ENCODE peak calls at places on chromosomes 1 and 21, in four cellular contexts. I is coronary artery; K is CD8-positive, alpha-beta T cell; Y is B cell. C is an unnamed sample.

GRCh38 chr1:212142883-212143530 is 107.5 kb downstream of the DTL start:
- DNase-seq in Y (no peak), K (no peak), I (no peak), C (no peak)

GRCh38 chr1:82565146-82565545 is 764.4 kb downstream of the ADGRL2 start:
- DNase-seq in Y (no peak), K (no peak), I (no peak), C (no peak)

GRCh38 chr1:107900083-107900945 is 64.7 kb downstream of the VAV3 start:
- DNase-seq in K (no peak), I (no peak), Y (peak; percentile 55), C (no peak)

GRCh38 chr1:45543599-45544417 is 6.8 kb upstream of the AKR1A1 start:
- DNase-seq in Y (peak; percentile 87), I (no peak), K (peak; percentile 71), C (no peak)

GRCh38 chr1:57835620-57836019 is 411.8 kb upstream of the DAB1 start:
- DNase-seq in K (no peak), I (no peak), Y (no peak), C (no peak)

GRCh38 chr1:43285269-43285986 is at the start of gene C1orf210:
- DNase-seq in I (no peak), Y (no peak), K (no peak), C (no peak)

GRCh38 chr1:170520601-170521000 is 11.4 kb upstream of the GORAB start:
- DNase-seq in Y (no peak), I (no peak), K (no peak), C (no peak)

GRCh38 chr1:90723561-90724108 is 6.5 kb upstream of the BARHL2 start:
- DNase-seq in Y (no peak), K (no peak), I (no peak), C (no peak)

GRCh38 chr1:162364498-162364897 is 12.2 kb downstream of the SPATA46 start:
- DNase-seq in K (no peak), Y (no peak), I (no peak), C (no peak)

GRCh38 chr21:45304945-45305344 is 17.2 kb upstream of the POFUT2 start:
- DNase-seq in Y (no peak), K (no peak), I (no peak), C (no peak)

GRCh38 chr21:31342328-31342727 is 1.7 kb downstream of the TIAM1 start:
- DNase-seq in Y (no peak), K (no peak), I (no peak), C (no peak)

GRCh38 chr1:15667362-15667761 is 16.8 kb upstream of the PLEKHM2 start:
- DNase-seq in I (no peak), K (no peak), Y (no peak), C (no peak)

GRCh38 chr1:234771642-234772344 is 161.8 kb upstream of the IRF2BP2 start:
- DNase-seq in K (peak; percentile 45), Y (no peak), I (peak; percentile 55), C (no peak)

GRCh38 chr1:92877081-92877711 is 45.4 kb downstream of the RPL5 start:
- DNase-seq in I (no peak), Y (no peak), K (no peak), C (no peak)

GRCh38 chr1:192766009-192766625 is 42.7 kb upstream of the RGS2 start:
- DNase-seq in I (no peak), K (no peak), Y (no peak), C (no peak)

GRCh38 chr1:232978091-232978634 is 27.8 kb downstream of the NTPCR start:
- DNase-seq in K (no peak), Y (no peak), I (no peak), C (no peak)

GRCh38 chr1:201068976-201069375 is 43.2 kb downstream of the CACNA1S start:
- DNase-seq in K (no peak), Y (no peak), I (no peak), C (no peak)

GRCh38 chr1:188140958-188141357 is 1312.2 kb downstream of the PLA2G4A start:
- DNase-seq in K (no peak), I (no peak), Y (no peak), C (no peak)

GRCh38 chr1:32927441-32927840 is 26.3 kb upstream of the TMEM54 start:
- DNase-seq in K (no peak), I (no peak), Y (no peak), C (no peak)

GRCh38 chr1:9689971-9690381 is 38.4 kb downstream of the PIK3CD start:
- DNase-seq in I (no peak), Y (peak; percentile 28), K (peak; percentile 62), C (no peak)

GRCh38 chr1:47675047-47675675 is 237.3 kb downstream of the FOXD2 start:
- DNase-seq in K (no peak), Y (no peak), I (peak; percentile 59), C (peak; percentile 49)

GRCh38 chr1:235946570-235946981 is 79.9 kb upstream of the LYST start:
- DNase-seq in K (no peak), Y (no peak), I (no peak), C (peak; percentile 63)

GRCh38 chr1:241838831-241839365 is 9.1 kb upstream of the EXO1 start:
- DNase-seq in Y (peak; percentile 33), K (no peak), I (no peak), C (no peak)

GRCh38 chr1:96865731-96866684 is 144.4 kb downstream of the PTBP2 start:
- DNase-seq in K (no peak), I (no peak), Y (no peak), C (no peak)

GRCh38 chr1:41856361-41857285 is 62.1 kb downstream of the HIVEP3 start:
- DNase-seq in K (no peak), I (no peak), Y (no peak), C (no peak)

GRCh38 chr1:35641233-35641866 is at the start of gene PSMB2:
- DNase-seq in Y (peak; percentile 96), K (peak; percentile 99), I (peak; percentile 97), C (peak; percentile 98)

GRCh38 chr1:65172936-65173335 is 24.9 kb downstream of the AK4 start:
- DNase-seq in I (no peak), K (no peak), Y (no peak), C (no peak)

GRCh38 chr1:20165522-20165951 is 20.4 kb upstream of the UBXN10 start:
- DNase-seq in Y (no peak), K (no peak), I (no peak), C (no peak)

GRCh38 chr21:15445327-15445726 is 284.5 kb upstream of the USP25 start:
- DNase-seq in I (no peak), Y (peak; percentile 18), K (no peak), C (no peak)

GRCh38 chr1:221439008-221439733 is 302.7 kb downstream of the DUSP10 start:
- DNase-seq in I (no peak), Y (peak; percentile 19), K (peak; percentile 59), C (no peak)

GRCh38 chr1:233020441-233020840 is 70.0 kb downstream of the NTPCR start:
- DNase-seq in I (no peak), K (no peak), Y (no peak), C (peak; percentile 46)

GRCh38 chr21:36913247-36914169 is 53.0 kb downstream of the HLCS start:
- DNase-seq in Y (no peak), I (no peak), K (no peak), C (peak; percentile 44)

GRCh38 chr1:72431810-72432209 is 149.5 kb upstream of the NEGR1 start:
- DNase-seq in Y (no peak), I (no peak), K (no peak), C (no peak)

GRCh38 chr1:207753611-207754010 is 1.8 kb downstream of the CD46 start:
- DNase-seq in I (no peak), K (no peak), Y (no peak), C (no peak)

GRCh38 chr1:162327144-162327790 is 49.4 kb downstream of the SPATA46 start:
- DNase-seq in Y (no peak), I (no peak), K (no peak), C (no peak)

GRCh38 chr1:86741947-86742572 is 37.7 kb downstream of the SH3GLB1 start:
- DNase-seq in Y (peak; percentile 55), K (no peak), I (no peak), C (no peak)

GRCh38 chr1:114702699-114703098 is 7.4 kb upstream of the AMPD1 start:
- DNase-seq in K (no peak), I (no peak), Y (no peak), C (no peak)

GRCh38 chr21:34822957-34823356 is 154.2 kb downstream of the CLIC6 start:
- DNase-seq in I (no peak), Y (no peak), K (no peak), C (no peak)

GRCh38 chr21:39364949-39365348 is 16.1 kb upstream of the HMGN1 start:
- DNase-seq in Y (no peak), K (no peak), I (no peak), C (no peak)

GRCh38 chr1:150567717-150568561 is 11.5 kb downstream of the MCL1 start:
- DNase-seq in I (peak; percentile 96), K (peak; percentile 67), Y (no peak), C (peak; percentile 93)
- TF ChIP-seq CTCF in I (no peak), K (no peak), Y (no peak), C (no peak)

GRCh38 chr1:217049081-217049480 is 325.9 kb upstream of the ESRRG start:
- DNase-seq in I (no peak), Y (no peak), K (no peak), C (no peak)

GRCh38 chr1:217052196-217052595 is 329.0 kb upstream of the ESRRG start:
- DNase-seq in I (no peak), Y (no peak), K (no peak), C (no peak)

GRCh38 chr1:217053666-217054065 is 330.4 kb upstream of the ESRRG start:
- DNase-seq in K (no peak), Y (no peak), I (no peak), C (no peak)

GRCh38 chr1:217048104-217048707 is 325.0 kb upstream of the ESRRG start:
- DNase-seq in K (no peak), I (no peak), Y (no peak), C (no peak)
- TF ChIP-seq CTCF in K (no peak), I (no peak), Y (no peak), C (no peak)

DNA sequence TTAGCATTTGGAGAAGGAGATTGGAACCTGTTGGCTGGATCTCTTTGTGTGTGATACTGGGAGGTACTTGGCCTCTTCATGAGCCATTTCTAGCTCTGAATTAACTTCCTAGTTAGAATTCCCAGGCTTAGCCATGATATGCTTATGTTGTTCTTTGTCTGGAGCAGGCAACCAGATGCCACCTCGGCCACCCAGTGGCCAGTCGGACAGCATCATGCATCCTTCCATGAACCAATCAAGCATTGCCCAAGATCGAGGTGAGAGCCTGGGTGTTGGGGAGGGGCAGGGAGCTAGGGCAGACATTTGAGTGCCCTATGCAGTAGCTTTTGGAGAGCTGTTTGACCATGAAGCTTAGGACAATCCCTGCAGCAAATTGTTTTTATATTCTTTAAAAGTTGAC is 26.5 kb upstream of the PIGV start:
- DNase-seq in Y (no peak), K (no peak), I (no peak), C (no peak)
- TF ChIP-seq CTCF in Y (no peak), K (no peak), I (no peak), C (no peak)

GRCh38 chr1:27522860-27523665 is 33.1 kb upstream of the WASF2 start:
- DNase-seq in I (no peak), K (peak; percentile 77), Y (peak; percentile 29), C (no peak)
- TF ChIP-seq CTCF in I (no peak), K (peak; percentile 34), Y (no peak), C (peak; percentile 48)